ENCODE peak calls at places on chromosomes 11 and 22, in seven cellular contexts. H is mammary epithelial cell, T is DND-41, K is PC-9, N is IMR-90, J is neural progenitor cell, Y is mesendoderm. E is an unnamed sample.

GRCh38 chr22:50250555-50251471 is at the start of gene HDAC10:
- DNase-seq in J (peak), Y (peak), H (peak), T (peak), N (peak), K (peak), E (peak)

GRCh38 chr11:59918494-59918893 is 19.7 kb upstream of the OOSP1 start:
- DNase-seq in K (no peak), J (no peak), T (no peak), Y (no peak), H (peak), N (no peak), E (peak)

GRCh38 chr22:44363980-44364749 is 51.4 kb upstream of the SHISAL1 start:
- DNase-seq in N (no peak), T (no peak), J (no peak), K (peak), Y (no peak), H (no peak), E (no peak)

GRCh38 chr22:19718255-19719054 is 4.2 kb downstream of the SEPTIN5 start:
- DNase-seq in J (no peak), K (no peak), Y (no peak), N (no peak), H (no peak), T (no peak), E (no peak)

GRCh38 chr22:19799322-19800190 is 39.0 kb downstream of the TBX1 start:
- DNase-seq in K (no peak), H (no peak), T (no peak), N (peak), J (no peak), Y (peak), E (peak)

GRCh38 chr11:112012877-112013276 is 12.3 kb upstream of the DLAT start:
- DNase-seq in Y (peak), J (no peak), H (no peak), K (peak), T (no peak), N (peak), E (peak)

GRCh38 chr11:6452219-6452618 is 11.4 kb upstream of the HPX start:
- DNase-seq in J (no peak), H (no peak), K (no peak), N (peak), T (no peak), Y (no peak), E (no peak)

GRCh38 chr22:46547883-46548244 is 10.4 kb upstream of the CELSR1 start:
- DNase-seq in K (peak), H (peak), T (no peak), N (peak), J (no peak), Y (no peak), E (peak)

GRCh38 chr11:118002541-118003019 is 16.4 kb downstream of the IL10RA start:
- DNase-seq in J (peak), H (no peak), K (peak), Y (peak), T (no peak), N (no peak), E (no peak)

GRCh38 chr22:42340695-42341383 is 70.4 kb upstream of the TCF20 start:
- DNase-seq in N (no peak), J (peak), T (no peak), Y (peak), H (no peak), K (no peak), E (no peak)

GRCh38 chr11:44301856-44302231 is 8.1 kb downstream of the ALX4 start:
- DNase-seq in K (peak), Y (no peak), N (no peak), J (no peak), T (no peak), H (peak), E (no peak)

GRCh38 chr22:39467390-39467901 is 10.6 kb downstream of the MGAT3 start:
- DNase-seq in H (no peak), T (no peak), N (no peak), J (no peak), K (no peak), Y (no peak), E (no peak)

GRCh38 chr11:40271361-40271760 is 1188.1 kb downstream of the LRRC4C start:
- DNase-seq in N (no peak), H (no peak), T (no peak), J (no peak), Y (no peak), K (no peak), E (peak)

GRCh38 chr11:70381872-70382842 is 16.2 kb upstream of the CTTN start:
- DNase-seq in J (no peak), T (no peak), N (peak), H (no peak), Y (peak), K (no peak), E (peak)

GRCh38 chr11:34647131-34647530 is 26.2 kb downstream of the EHF start:
- DNase-seq in K (no peak), Y (no peak), N (peak), T (no peak), H (no peak), J (no peak), E (no peak)

GRCh38 chr22:37103696-37104452 is 5.6 kb downstream of the TMPRSS6 start:
- DNase-seq in H (no peak), J (no peak), Y (no peak), T (no peak), K (no peak), N (no peak), E (no peak)

GRCh38 chr11:118232659-118233058 is 7.8 kb upstream of the JAML start:
- DNase-seq in K (peak), H (no peak), N (no peak), J (no peak), Y (no peak), T (no peak), E (no peak)

GRCh38 chr11:40597546-40598113 is 861.8 kb downstream of the LRRC4C start:
- DNase-seq in Y (no peak), J (no peak), K (no peak), H (no peak), N (no peak), T (no peak), E (no peak)

GRCh38 chr11:19849947-19850593 is 137.4 kb downstream of the NAV2 start:
- DNase-seq in T (no peak), N (peak), J (no peak), Y (no peak), K (no peak), H (no peak), E (no peak)

GRCh38 chr11:10982695-10983492 is 125.0 kb upstream of the ZBED5 start:
- DNase-seq in Y (no peak), N (no peak), T (no peak), K (no peak), H (peak), J (no peak), E (no peak)

GRCh38 chr11:2579315-2580060 is 120.3 kb downstream of the KCNQ1OT1 start:
- DNase-seq in Y (peak), N (no peak), T (no peak), K (no peak), H (no peak), J (peak), E (no peak)

GRCh38 chr11:117166491-117166890 is 12.1 kb upstream of the SIDT2 start:
- DNase-seq in T (no peak), K (no peak), Y (no peak), N (peak), H (no peak), J (no peak), E (no peak)

GRCh38 chr11:48003926-48004325 is 23.6 kb downstream of the PTPRJ start:
- DNase-seq in Y (no peak), T (no peak), N (no peak), H (no peak), K (no peak), J (no peak), E (no peak)

GRCh38 chr11:102237096-102237735 is 80.1 kb upstream of the BIRC3 start:
- DNase-seq in J (peak), N (peak), K (no peak), Y (peak), T (no peak), H (peak), E (peak)

DNA sequence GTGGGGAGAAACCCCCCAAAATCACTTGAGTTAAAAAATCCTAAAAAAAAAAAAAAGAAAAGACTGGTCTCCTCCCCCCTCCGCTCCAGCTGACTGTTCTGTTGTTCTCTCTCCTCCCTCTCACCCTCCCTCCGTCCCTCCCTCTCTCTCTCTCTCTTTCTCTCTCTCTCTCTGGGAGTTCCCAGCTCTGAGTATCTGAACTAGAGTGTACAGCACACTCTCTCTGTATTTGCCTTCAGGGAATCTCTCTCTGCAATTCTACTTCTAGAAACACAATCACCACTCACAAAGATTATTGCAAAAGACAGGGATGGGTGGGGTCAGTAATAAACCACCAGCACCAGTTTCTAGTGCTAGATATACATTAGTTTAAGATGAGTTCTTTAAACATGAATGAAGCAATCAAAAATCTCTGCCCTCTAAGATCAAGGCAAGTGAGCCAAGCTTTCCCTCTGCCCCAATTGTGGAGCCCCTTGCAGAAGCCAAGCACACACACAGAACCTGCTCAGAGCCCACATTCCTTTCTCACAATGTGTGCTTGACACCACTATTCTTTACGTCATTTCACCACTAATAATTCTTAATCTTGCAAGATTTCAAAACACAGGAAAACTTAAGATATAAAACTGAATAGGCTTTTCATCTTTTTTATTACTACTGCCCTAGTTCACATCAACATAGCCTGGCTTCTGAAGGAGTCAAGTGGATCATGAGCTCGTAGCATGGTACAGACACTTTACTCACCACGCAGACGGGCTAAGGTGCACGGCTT is 133.5 kb downstream of the RBFOX2 start:
- DNase-seq in H (peak), J (peak), N (peak), T (no peak), K (peak), Y (no peak), E (peak)
- H3K4me2 ChIP-seq in H (peak), J (peak), N (peak), T (no peak), K (peak), Y (no peak), E (peak)

GRCh38 chr11:120630100-120630499 is 118.6 kb downstream of the GRIK4 start:
- DNase-seq in N (no peak), T (no peak), J (no peak), Y (no peak), H (no peak), K (no peak), E (no peak)

GRCh38 chr11:120634706-120635105 is 123.2 kb downstream of the GRIK4 start:
- DNase-seq in H (no peak), T (no peak), Y (no peak), K (no peak), N (no peak), J (no peak), E (no peak)

GRCh38 chr11:120637131-120637530 is 125.6 kb downstream of the GRIK4 start:
- DNase-seq in N (no peak), K (no peak), H (no peak), Y (no peak), T (no peak), J (no peak), E (no peak)

GRCh38 chr11:120632579-120632978 is 121.0 kb downstream of the GRIK4 start:
- DNase-seq in J (no peak), H (no peak), N (no peak), K (no peak), T (no peak), Y (peak), E (no peak)

GRCh38 chr11:120633630-120634374 is 122.3 kb downstream of the GRIK4 start:
- DNase-seq in K (no peak), H (no peak), T (no peak), J (no peak), N (no peak), Y (peak), E (no peak)
- H3K4me2 ChIP-seq in K (no peak), H (no peak), T (no peak), J (no peak), N (no peak), Y (peak), E (no peak)

GRCh38 chr11:72609045-72609444 is 65.2 kb downstream of the PDE2A start:
- DNase-seq in Y (peak), T (peak), N (peak), K (no peak), H (no peak), J (peak), E (no peak)

GRCh38 chr11:72607101-72607468 is 67.1 kb downstream of the PDE2A start:
- DNase-seq in H (no peak), K (no peak), T (no peak), J (no peak), Y (no peak), N (no peak), E (no peak)

GRCh38 chr11:72607496-72607895 is 66.7 kb downstream of the PDE2A start:
- DNase-seq in J (no peak), N (no peak), T (no peak), K (no peak), H (no peak), Y (no peak), E (no peak)

GRCh38 chr11:72606362-72607100 is 67.7 kb downstream of the PDE2A start:
- DNase-seq in K (no peak), Y (no peak), N (no peak), T (no peak), H (no peak), J (no peak), E (peak)

GRCh38 chr11:72609451-72609850 is 64.8 kb downstream of the PDE2A start:
- DNase-seq in J (no peak), K (no peak), H (no peak), T (no peak), Y (no peak), N (no peak), E (no peak)
- H3K4me2 ChIP-seq in J (no peak), K (peak), H (no peak), T (no peak), Y (no peak), N (no peak), E (no peak)

GRCh38 chr11:57409321-57410100 is 17.4 kb downstream of the SLC43A3 start:
- DNase-seq in T (no peak), J (no peak), N (no peak), H (no peak), Y (no peak), K (peak), E (no peak)
- H3K4me2 ChIP-seq in T (no peak), J (no peak), N (no peak), H (no peak), Y (no peak), K (no peak), E (no peak)

GRCh38 chr11:119763071-119763715 is 34.2 kb upstream of the NECTIN1 start:
- DNase-seq in N (no peak), Y (no peak), J (no peak), K (no peak), T (no peak), H (no peak), E (no peak)
- H3K4me2 ChIP-seq in N (no peak), Y (no peak), J (no peak), K (no peak), T (no peak), H (no peak), E (no peak)

GRCh38 chr22:33271390-33272161 is 213.4 kb upstream of the SYN3 start:
- DNase-seq in K (no peak), T (no peak), H (no peak), J (peak), Y (no peak), N (peak), E (peak)
- H3K4me2 ChIP-seq in K (no peak), T (no peak), H (no peak), J (no peak), Y (no peak), N (no peak), E (no peak)

E was measured in astrocyte.